ENCODE peak calls at places on chromosomes 11 and 22, in ten cellular contexts. E is SK-N-SH, B is GM23248, U is PC-9, P is MM.1S, W is GM23338, T is PC-3, C is HCT116, H is hepatocyte, A is Karpas-422. M is an unnamed sample.
A peak's percentile ranks its signal among the peaks of the same experiment; 100 is the strongest.

GRCh38 chr11:120632579-120632978 is 121.0 kb downstream of the GRIK4 start:
- DNase-seq in E (no peak), B (peak; percentile 13), U (no peak), P (no peak), W (peak; percentile 60), T (no peak), C (no peak), H (no peak), A (peak; percentile 48), M (peak; percentile 40)

GRCh38 chr11:29119691-29120328 is 897.0 kb downstream of the KCNA4 start:
- DNase-seq in E (no peak), B (peak; percentile 82), U (no peak), P (no peak), W (no peak), T (peak; percentile 63), C (no peak), H (peak; percentile 49), A (no peak), M (no peak)

GRCh38 chr11:73974611-73975478 is 7.8 kb downstream of the UCP2 start:
- DNase-seq in E (no peak), B (no peak), U (no peak), P (no peak), W (no peak), T (no peak), C (no peak), H (no peak), A (no peak), M (no peak)

GRCh38 chr22:36329217-36330078 is 58.3 kb downstream of the MYH9 start:
- DNase-seq in E (peak; percentile 58), B (peak; percentile 72), U (peak; percentile 95), P (no peak), W (peak; percentile 99), T (peak; percentile 95), C (peak; percentile 52), H (peak; percentile 78), A (no peak), M (peak; percentile 5)

GRCh38 chr11:131744847-131745246 is 374.4 kb downstream of the NTM start:
- DNase-seq in E (no peak), B (peak; percentile 83), U (no peak), P (no peak), W (no peak), T (peak; percentile 39), C (no peak), H (no peak), A (no peak), M (no peak)

GRCh38 chr22:40176921-40177737 is 596 bp upstream of the TNRC6B start:
- DNase-seq in E (no peak), B (peak; percentile 81), U (peak; percentile 74), P (peak; percentile 74), W (peak; percentile 79), T (peak; percentile 86), C (no peak), H (peak; percentile 79), A (peak; percentile 88), M (peak; percentile 68)

GRCh38 chr11:57474751-57475115 is 14.4 kb downstream of the RTN4RL2 start:
- DNase-seq in E (peak; percentile 30), B (no peak), U (no peak), P (no peak), W (peak; percentile 49), T (no peak), C (no peak), H (no peak), A (no peak), M (no peak)

GRCh38 chr11:1943576-1943975 is 3.6 kb upstream of the MRPL23 start:
- DNase-seq in E (no peak), B (peak; percentile 9), U (no peak), P (no peak), W (peak; percentile 54), T (peak; percentile 3), C (no peak), H (no peak), A (no peak), M (no peak)

GRCh38 chr11:56345739-56346138 is at the start of gene OR8K1:
- DNase-seq in E (no peak), B (no peak), U (no peak), P (no peak), W (no peak), T (no peak), C (no peak), H (no peak), A (no peak), M (no peak)

GRCh38 chr11:122741613-122742012 is 86.1 kb downstream of the UBASH3B start:
- DNase-seq in E (no peak), B (no peak), U (no peak), P (no peak), W (no peak), T (no peak), C (no peak), H (no peak), A (no peak), M (no peak)

GRCh38 chr11:1834132-1834610 is 619 bp upstream of the SYT8 start:
- DNase-seq in E (no peak), B (no peak), U (peak; percentile 87), P (no peak), W (no peak), T (peak; percentile 91), C (peak; percentile 74), H (peak; percentile 92), A (no peak), M (no peak)

GRCh38 chr11:56782167-56782847 is 33.8 kb upstream of the OR9G4 start:
- DNase-seq in E (no peak), B (no peak), U (no peak), P (no peak), W (no peak), T (no peak), C (no peak), H (no peak), A (peak; percentile 43), M (no peak)

DNA sequence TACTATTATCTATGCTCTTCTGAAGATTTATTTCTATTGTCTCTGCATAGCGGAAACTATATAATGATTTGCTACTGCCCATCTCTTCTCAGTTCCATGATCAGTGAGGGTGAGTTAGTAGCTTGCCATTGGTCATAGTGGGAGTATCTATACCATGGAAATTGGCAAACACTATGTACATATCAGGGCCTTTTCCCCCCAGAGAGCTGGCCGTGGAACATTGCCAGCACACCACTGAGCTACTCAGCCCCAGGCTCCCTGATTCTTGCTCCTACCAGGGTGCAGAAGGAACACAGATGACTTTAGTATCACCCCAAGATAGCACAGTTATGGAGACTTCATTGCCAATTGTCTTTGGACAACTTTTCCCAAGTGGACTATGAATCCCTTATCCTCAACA is 33.2 kb downstream of the IRAG1 start:
- DNase-seq in E (no peak), B (no peak), U (no peak), P (no peak), W (no peak), T (no peak), C (no peak), H (no peak), A (no peak), M (no peak)
- H3K27ac ChIP-seq in E (no peak overlapping the region), B (peak overlapping the region; percentile 94), U (peak overlapping the region; percentile 94), P (no peak overlapping the region), W (no peak overlapping the region), T (peak overlapping the region; percentile 89), C (peak overlapping the region; percentile 100), H (peak overlapping the region; percentile 86), A (no peak overlapping the region), M (no peak overlapping the region)

DNA sequence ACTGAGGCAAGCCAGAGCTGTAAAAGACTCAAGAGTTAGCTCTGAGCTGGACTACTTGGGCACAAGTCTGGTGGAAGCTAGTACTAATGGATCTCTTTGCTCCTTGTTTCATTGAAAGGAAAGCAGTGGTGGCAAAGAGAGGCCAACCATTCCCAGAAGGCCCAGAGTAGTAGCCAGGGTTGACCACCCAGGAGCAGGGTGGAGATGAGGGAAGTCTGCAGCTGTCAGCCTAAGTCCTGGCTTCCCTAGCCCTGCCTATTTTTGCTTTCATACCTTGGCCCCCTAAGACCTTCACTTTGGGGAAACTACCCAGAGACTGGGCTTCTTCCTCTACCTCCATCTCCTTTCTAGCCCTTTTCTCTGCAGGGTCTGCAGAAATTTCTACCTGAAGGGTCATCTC is 155.0 kb upstream of the NCAM1 start:
- DNase-seq in E (no peak), B (no peak), U (no peak), P (no peak), W (no peak), T (no peak), C (no peak), H (no peak), A (no peak), M (no peak)
- H3K9me2 ChIP-seq in E (no peaks in the 10 kb centered on the region), B (no peaks in the 10 kb centered on the region), U (no peaks in the 10 kb centered on the region), P (no peaks in the 10 kb centered on the region), W (no peaks in the 10 kb centered on the region), T (no peaks in the 10 kb centered on the region), C (no peaks in the 10 kb centered on the region), H (no peaks in the 10 kb centered on the region), A (no peaks in the 10 kb centered on the region), M (no peaks in the 10 kb centered on the region)

GRCh38 chr11:62391642-62392425 is 27.0 kb upstream of the SCGB1A1 start:
- DNase-seq in E (no peak), B (no peak), U (no peak), P (no peak), W (peak; percentile 63), T (no peak), C (no peak), H (no peak), A (no peak), M (no peak)

GRCh38 chr11:62392944-62393628 is 25.7 kb upstream of the SCGB1A1 start:
- DNase-seq in E (no peak), B (peak; percentile 9), U (peak; percentile 87), P (peak; percentile 62), W (no peak), T (peak; percentile 93), C (peak; percentile 43), H (peak; percentile 51), A (peak; percentile 57), M (peak; percentile 55)

GRCh38 chr11:62390727-62391126 is 28.1 kb upstream of the SCGB1A1 start:
- DNase-seq in E (no peak), B (peak; percentile 47), U (no peak), P (no peak), W (no peak), T (no peak), C (no peak), H (no peak), A (no peak), M (no peak)

GRCh38 chr11:62393735-62394134 is 25.1 kb upstream of the SCGB1A1 start:
- DNase-seq in E (no peak), B (no peak), U (no peak), P (no peak), W (no peak), T (no peak), C (no peak), H (no peak), A (no peak), M (no peak)

GRCh38 chr11:62392506-62392905 is 26.3 kb upstream of the SCGB1A1 start:
- DNase-seq in E (no peak), B (no peak), U (no peak), P (no peak), W (no peak), T (no peak), C (no peak), H (no peak), A (no peak), M (no peak)
- H3K4me2 ChIP-seq in E (no peak overlapping the region), B (no peak overlapping the region), U (no peak overlapping the region), P (no peak overlapping the region), W (no peak overlapping the region), T (no peak overlapping the region), C (no peak overlapping the region), H (no peak overlapping the region), A (no peak overlapping the region), M (no peak overlapping the region)

DNA sequence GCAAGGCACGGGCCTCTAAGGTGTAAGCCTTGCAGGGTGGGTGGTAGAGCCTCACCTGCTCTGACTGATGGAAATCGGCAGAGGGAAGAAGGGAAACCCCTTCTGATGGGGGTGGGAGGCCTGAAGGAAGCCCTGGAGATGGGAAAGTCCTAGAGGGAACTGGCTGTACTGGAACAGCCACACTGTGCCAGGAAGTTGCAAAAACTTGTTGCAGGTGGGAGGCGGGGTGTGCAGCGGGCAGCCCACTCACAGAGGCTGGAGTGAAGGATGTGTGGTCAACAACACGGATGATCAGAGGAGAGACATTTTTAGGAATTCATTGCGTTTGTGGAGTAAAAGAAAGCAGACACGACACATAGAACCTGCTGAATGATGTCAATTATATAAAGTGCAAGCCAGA is 91.3 kb downstream of the ZC3H12C start:
- DNase-seq in E (no peak), B (no peak), U (no peak), P (no peak), W (no peak), T (no peak), C (no peak), H (no peak), A (no peak), M (no peak)
- H3K27ac ChIP-seq in E (no peak overlapping the region), B (no peak overlapping the region), U (peak overlapping the region; percentile 8), P (no peak overlapping the region), W (no peak overlapping the region), T (peak overlapping the region; percentile 63), C (no peak overlapping the region), H (no peak overlapping the region), A (no peak overlapping the region), M (no peak overlapping the region)

M was measured in OCI-LY7.